ENCODE peak calls at places on chromosome 18, in ten cellular contexts. One of them, this sample, is unnamed. For H3K36me3, the result is how much of the 10 kb centered on the place peaks cover.

GRCh38 chr18:49277395-49278036 is 182.9 kb downstream of the DYM start:
- DNase-seq in adrenal gland: no peak
- DNase-seq in gastrocnemius medialis: no peak
- DNase-seq in esophagus squamous epithelium: no peak
- DNase-seq in sigmoid colon: no peak
- DNase-seq in HepG2: no peak
- DNase-seq in heart left ventricle: no peak
- DNase-seq in ovary: no peak
- DNase-seq in HCT116: no peak
- DNase-seq in breast epithelium: no peak
- DNase-seq in this sample: no peak

GRCh38 chr18:77108001-77108692 is 24.4 kb downstream of the MBP start:
- DNase-seq in HepG2: no peak
- DNase-seq in breast epithelium: peak
- DNase-seq in gastrocnemius medialis: peak
- DNase-seq in ovary: no peak
- DNase-seq in heart left ventricle: peak
- DNase-seq in sigmoid colon: peak
- DNase-seq in adrenal gland: peak
- DNase-seq in esophagus squamous epithelium: no peak
- DNase-seq in HCT116: no peak
- DNase-seq in this sample: no peak

GRCh38 chr18:23573948-23574431 is 12.3 kb downstream of the NPC1 start:
- DNase-seq in gastrocnemius medialis: no peak
- DNase-seq in ovary: no peak
- DNase-seq in esophagus squamous epithelium: no peak
- DNase-seq in HCT116: no peak
- DNase-seq in breast epithelium: no peak
- DNase-seq in HepG2: no peak
- DNase-seq in sigmoid colon: no peak
- DNase-seq in adrenal gland: peak
- DNase-seq in heart left ventricle: no peak
- DNase-seq in this sample: no peak

GRCh38 chr18:23684515-23685197 is 4.6 kb upstream of the LAMA3 start:
- DNase-seq in esophagus squamous epithelium: no peak
- DNase-seq in heart left ventricle: no peak
- DNase-seq in HepG2: peak
- DNase-seq in ovary: no peak
- DNase-seq in adrenal gland: no peak
- DNase-seq in breast epithelium: no peak
- DNase-seq in gastrocnemius medialis: no peak
- DNase-seq in HCT116: no peak
- DNase-seq in sigmoid colon: no peak
- DNase-seq in this sample: peak

GRCh38 chr18:54269924-54270844 is 867 bp downstream of the POLI start:
- DNase-seq in ovary: peak
- DNase-seq in HCT116: peak
- DNase-seq in esophagus squamous epithelium: no peak
- DNase-seq in breast epithelium: peak
- DNase-seq in sigmoid colon: peak
- DNase-seq in adrenal gland: peak
- DNase-seq in HepG2: peak
- DNase-seq in heart left ventricle: no peak
- DNase-seq in gastrocnemius medialis: peak
- DNase-seq in this sample: peak

GRCh38 chr18:76134631-76135030 is 360.4 kb downstream of the ZNF516 start:
- DNase-seq in HCT116: no peak
- DNase-seq in heart left ventricle: no peak
- DNase-seq in HepG2: no peak
- DNase-seq in breast epithelium: no peak
- DNase-seq in adrenal gland: no peak
- DNase-seq in sigmoid colon: no peak
- DNase-seq in ovary: no peak
- DNase-seq in gastrocnemius medialis: no peak
- DNase-seq in esophagus squamous epithelium: no peak
- DNase-seq in this sample: no peak

GRCh38 chr18:43161528-43161927 is 46.0 kb upstream of the RIT2 start:
- DNase-seq in heart left ventricle: no peak
- DNase-seq in esophagus squamous epithelium: no peak
- DNase-seq in adrenal gland: no peak
- DNase-seq in gastrocnemius medialis: no peak
- DNase-seq in sigmoid colon: no peak
- DNase-seq in ovary: no peak
- DNase-seq in breast epithelium: no peak
- DNase-seq in HCT116: no peak
- DNase-seq in HepG2: no peak
- DNase-seq in this sample: no peak

GRCh38 chr18:40911582-40912254 is 1043.3 kb upstream of the PIK3C3 start:
- DNase-seq in esophagus squamous epithelium: no peak
- DNase-seq in HCT116: no peak
- DNase-seq in heart left ventricle: no peak
- DNase-seq in breast epithelium: no peak
- DNase-seq in ovary: no peak
- DNase-seq in HepG2: no peak
- DNase-seq in sigmoid colon: no peak
- DNase-seq in adrenal gland: no peak
- DNase-seq in gastrocnemius medialis: no peak
- DNase-seq in this sample: no peak

GRCh38 chr18:77590928-77591327 is 341.3 kb downstream of the GALR1 start:
- DNase-seq in gastrocnemius medialis: no peak
- DNase-seq in esophagus squamous epithelium: no peak
- DNase-seq in breast epithelium: no peak
- DNase-seq in sigmoid colon: no peak
- DNase-seq in adrenal gland: no peak
- DNase-seq in HepG2: no peak
- DNase-seq in HCT116: no peak
- DNase-seq in heart left ventricle: no peak
- DNase-seq in ovary: no peak
- DNase-seq in this sample: no peak

GRCh38 chr18:13604751-13605150 is 121.6 kb downstream of the FAM210A start:
- DNase-seq in esophagus squamous epithelium: no peak
- DNase-seq in ovary: no peak
- DNase-seq in sigmoid colon: no peak
- DNase-seq in adrenal gland: no peak
- DNase-seq in gastrocnemius medialis: no peak
- DNase-seq in HepG2: no peak
- DNase-seq in heart left ventricle: no peak
- DNase-seq in breast epithelium: no peak
- DNase-seq in HCT116: no peak
- DNase-seq in this sample: no peak

GRCh38 chr18:29849145-29849544 is 1193.4 kb downstream of the DSC3 start:
- DNase-seq in HCT116: no peak
- DNase-seq in gastrocnemius medialis: no peak
- DNase-seq in sigmoid colon: no peak
- DNase-seq in adrenal gland: no peak
- DNase-seq in breast epithelium: no peak
- DNase-seq in heart left ventricle: no peak
- DNase-seq in esophagus squamous epithelium: no peak
- DNase-seq in HepG2: no peak
- DNase-seq in ovary: no peak
- DNase-seq in this sample: no peak

GRCh38 chr18:49016648-49017539 is 66.1 kb upstream of the SMAD7 start:
- DNase-seq in sigmoid colon: peak
- DNase-seq in esophagus squamous epithelium: no peak
- DNase-seq in HCT116: peak
- DNase-seq in heart left ventricle: peak
- DNase-seq in HepG2: peak
- DNase-seq in breast epithelium: peak
- DNase-seq in ovary: no peak
- DNase-seq in gastrocnemius medialis: no peak
- DNase-seq in adrenal gland: peak
- DNase-seq in this sample: no peak

GRCh38 chr18:58580078-58580477 is 48.8 kb downstream of the ALPK2 start:
- DNase-seq in gastrocnemius medialis: no peak
- DNase-seq in sigmoid colon: no peak
- DNase-seq in heart left ventricle: no peak
- DNase-seq in ovary: no peak
- DNase-seq in adrenal gland: no peak
- DNase-seq in HCT116: no peak
- DNase-seq in esophagus squamous epithelium: no peak
- DNase-seq in HepG2: no peak
- DNase-seq in breast epithelium: no peak
- DNase-seq in this sample: no peak

GRCh38 chr18:50203801-50204604 is 9.1 kb upstream of the MYO5B start:
- DNase-seq in sigmoid colon: no peak
- DNase-seq in gastrocnemius medialis: no peak
- DNase-seq in breast epithelium: no peak
- DNase-seq in HepG2: peak
- DNase-seq in heart left ventricle: no peak
- DNase-seq in adrenal gland: peak
- DNase-seq in HCT116: peak
- DNase-seq in ovary: no peak
- DNase-seq in esophagus squamous epithelium: no peak
- DNase-seq in this sample: peak

GRCh38 chr18:48810805-48811204 is 140.0 kb downstream of the SMAD7 start:
- DNase-seq in ovary: no peak
- DNase-seq in HCT116: no peak
- DNase-seq in breast epithelium: no peak
- DNase-seq in heart left ventricle: no peak
- DNase-seq in sigmoid colon: no peak
- DNase-seq in adrenal gland: no peak
- DNase-seq in gastrocnemius medialis: no peak
- DNase-seq in HepG2: no peak
- DNase-seq in esophagus squamous epithelium: no peak
- DNase-seq in this sample: no peak

GRCh38 chr18:36685580-36685979 is 143.2 kb downstream of the TPGS2 start:
- DNase-seq in HepG2: no peak
- DNase-seq in adrenal gland: no peak
- DNase-seq in breast epithelium: no peak
- DNase-seq in sigmoid colon: no peak
- DNase-seq in HCT116: no peak
- DNase-seq in heart left ventricle: no peak
- DNase-seq in esophagus squamous epithelium: no peak
- DNase-seq in gastrocnemius medialis: no peak
- DNase-seq in ovary: no peak
- DNase-seq in this sample: no peak
- H3K36me3 ChIP-seq in HepG2: under half
- H3K36me3 ChIP-seq in adrenal gland: under half
- H3K36me3 ChIP-seq in breast epithelium: under half
- H3K36me3 ChIP-seq in sigmoid colon: under half
- H3K36me3 ChIP-seq in HCT116: under half
- H3K36me3 ChIP-seq in heart left ventricle: under half
- H3K36me3 ChIP-seq in esophagus squamous epithelium: under half
- H3K36me3 ChIP-seq in gastrocnemius medialis: under half
- H3K36me3 ChIP-seq in ovary: under half
- H3K36me3 ChIP-seq in this sample: under half

DNA sequence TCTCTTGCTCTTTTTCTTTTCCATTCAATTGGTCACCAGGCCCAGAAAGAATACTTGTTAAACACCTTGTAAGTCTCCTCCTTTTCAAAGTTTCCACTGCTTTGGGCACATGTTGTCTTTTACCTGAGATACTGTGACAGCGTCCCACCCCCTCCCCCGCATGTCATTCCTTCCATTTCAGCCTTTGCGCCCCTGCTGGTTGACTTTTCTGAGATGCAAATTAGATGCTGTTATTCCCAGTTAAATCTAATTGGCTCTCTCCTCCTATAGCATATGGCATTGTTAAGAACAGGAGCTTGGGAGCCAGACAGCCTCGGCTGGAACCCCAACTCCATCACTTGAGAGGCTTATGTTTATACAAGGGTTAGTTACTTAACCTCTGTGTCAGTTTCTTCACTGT is 80.3 kb upstream of the GAREM1 start:
- DNase-seq in ovary: no peak
- DNase-seq in esophagus squamous epithelium: no peak
- DNase-seq in gastrocnemius medialis: no peak
- DNase-seq in sigmoid colon: no peak
- DNase-seq in breast epithelium: no peak
- DNase-seq in HCT116: peak
- DNase-seq in HepG2: peak
- DNase-seq in heart left ventricle: no peak
- DNase-seq in adrenal gland: no peak
- DNase-seq in this sample: no peak
- TF ChIP-seq POLR2A in ovary: no peak
- TF ChIP-seq POLR2A in esophagus squamous epithelium: no peak
- TF ChIP-seq POLR2A in gastrocnemius medialis: no peak
- TF ChIP-seq POLR2A in sigmoid colon: no peak
- TF ChIP-seq POLR2A in breast epithelium: no peak
- TF ChIP-seq POLR2A in HCT116: no peak
- TF ChIP-seq POLR2A in HepG2: no peak
- TF ChIP-seq POLR2A in heart left ventricle: no peak
- TF ChIP-seq POLR2A in adrenal gland: no peak
- TF ChIP-seq POLR2A in this sample: no peak

GRCh38 chr18:12326711-12327460 is 18.8 kb downstream of the TUBB6 start:
- DNase-seq in gastrocnemius medialis: no peak
- DNase-seq in HepG2: no peak
- DNase-seq in HCT116: no peak
- DNase-seq in ovary: no peak
- DNase-seq in sigmoid colon: peak
- DNase-seq in heart left ventricle: peak
- DNase-seq in adrenal gland: no peak
- DNase-seq in esophagus squamous epithelium: no peak
- DNase-seq in breast epithelium: no peak
- DNase-seq in this sample: no peak
- H3K36me3 ChIP-seq in gastrocnemius medialis: under half
- H3K36me3 ChIP-seq in HepG2: under half
- H3K36me3 ChIP-seq in HCT116: under half
- H3K36me3 ChIP-seq in ovary: under half
- H3K36me3 ChIP-seq in sigmoid colon: half or more
- H3K36me3 ChIP-seq in heart left ventricle: half or more
- H3K36me3 ChIP-seq in adrenal gland: under half
- H3K36me3 ChIP-seq in esophagus squamous epithelium: under half
- H3K36me3 ChIP-seq in breast epithelium: under half
- H3K36me3 ChIP-seq in this sample: under half

GRCh38 chr18:63137999-63138448 is 181.5 kb downstream of the BCL2 start:
- DNase-seq in breast epithelium: no peak
- DNase-seq in sigmoid colon: no peak
- DNase-seq in gastrocnemius medialis: no peak
- DNase-seq in adrenal gland: peak
- DNase-seq in HepG2: no peak
- DNase-seq in ovary: no peak
- DNase-seq in heart left ventricle: peak
- DNase-seq in esophagus squamous epithelium: no peak
- DNase-seq in HCT116: no peak
- DNase-seq in this sample: no peak

GRCh38 chr18:63140997-63141776 is 178.4 kb downstream of the BCL2 start:
- DNase-seq in ovary: no peak
- DNase-seq in HCT116: no peak
- DNase-seq in esophagus squamous epithelium: no peak
- DNase-seq in adrenal gland: no peak
- DNase-seq in HepG2: no peak
- DNase-seq in gastrocnemius medialis: no peak
- DNase-seq in sigmoid colon: no peak
- DNase-seq in breast epithelium: no peak
- DNase-seq in heart left ventricle: no peak
- DNase-seq in this sample: no peak

GRCh38 chr18:63141777-63142176 is 177.8 kb downstream of the BCL2 start:
- DNase-seq in heart left ventricle: no peak
- DNase-seq in breast epithelium: no peak
- DNase-seq in ovary: no peak
- DNase-seq in gastrocnemius medialis: no peak
- DNase-seq in sigmoid colon: no peak
- DNase-seq in HCT116: no peak
- DNase-seq in adrenal gland: no peak
- DNase-seq in esophagus squamous epithelium: no peak
- DNase-seq in HepG2: no peak
- DNase-seq in this sample: no peak

GRCh38 chr18:63140038-63140450 is 179.5 kb downstream of the BCL2 start:
- DNase-seq in gastrocnemius medialis: no peak
- DNase-seq in esophagus squamous epithelium: no peak
- DNase-seq in HepG2: no peak
- DNase-seq in ovary: no peak
- DNase-seq in breast epithelium: no peak
- DNase-seq in heart left ventricle: no peak
- DNase-seq in sigmoid colon: no peak
- DNase-seq in adrenal gland: no peak
- DNase-seq in HCT116: no peak
- DNase-seq in this sample: no peak

GRCh38 chr18:63138469-63139340 is 180.9 kb downstream of the BCL2 start:
- DNase-seq in HCT116: no peak
- DNase-seq in heart left ventricle: no peak
- DNase-seq in sigmoid colon: no peak
- DNase-seq in ovary: no peak
- DNase-seq in breast epithelium: no peak
- DNase-seq in adrenal gland: no peak
- DNase-seq in HepG2: no peak
- DNase-seq in esophagus squamous epithelium: no peak
- DNase-seq in gastrocnemius medialis: no peak
- DNase-seq in this sample: no peak
- TF ChIP-seq POLR2A in HCT116: no peak
- TF ChIP-seq POLR2A in heart left ventricle: no peak
- TF ChIP-seq POLR2A in sigmoid colon: no peak
- TF ChIP-seq POLR2A in ovary: no peak
- TF ChIP-seq POLR2A in breast epithelium: no peak
- TF ChIP-seq POLR2A in adrenal gland: no peak
- TF ChIP-seq POLR2A in HepG2: no peak
- TF ChIP-seq POLR2A in esophagus squamous epithelium: no peak
- TF ChIP-seq POLR2A in gastrocnemius medialis: peak
- TF ChIP-seq POLR2A in this sample: no peak